ENCODE peak calls at places on chromosomes 11 and 22, in ten cellular contexts. Y is stimulated activated CD4-positive, alpha-beta T cell treated with anti-CD3 and anti-CD28 coated beads, Interleukin-1b, Interleukin-23, amount 100 ng/mL, for 1 hour; L is RWPE1; X is kidney epithelial cell; O is 8988T; B is gastrocnemius medialis; J is lung microvascular endothelial cell; N is GM03348; G is activated T-cell treated with anti-CD3 and anti-CD28 coated beads for 1 hour; E is WTC11. K is an unnamed sample.

GRCh38 chr11:72965672-72966071 is 151.5 kb downstream of the ATG16L2 start:
- DNase-seq in Y (no peak), L (no peak), X (no peak), O (no peak), B (no peak), J (peak; percentile 93), N (no peak), G (no peak), E (no peak), K (no peak)

GRCh38 chr22:48632641-48633246 is 1194.9 kb downstream of the BRD1 start:
- DNase-seq in Y (no peak), L (no peak), X (no peak), O (no peak), B (no peak), J (no peak), N (no peak), G (no peak), E (no peak), K (no peak)

GRCh38 chr11:9120659-9121350 is 29.4 kb upstream of the SCUBE2 start:
- DNase-seq in Y (no peak), L (no peak), X (no peak), O (peak; percentile 51), B (no peak), J (peak; percentile 30), N (no peak), G (no peak), E (peak; percentile 72), K (no peak)

GRCh38 chr11:93370260-93370659 is 39.7 kb downstream of the DEUP1 start:
- DNase-seq in Y (no peak), L (peak; percentile 3), X (no peak), O (peak; percentile 9), B (no peak), J (no peak), N (peak; percentile 25), G (no peak), E (no peak), K (no peak)

GRCh38 chr11:71116435-71117040 is 135.8 kb downstream of the SHANK2 start:
- DNase-seq in Y (no peak), L (no peak), X (no peak), O (no peak), B (no peak), J (no peak), N (no peak), G (no peak), E (no peak), K (no peak)

GRCh38 chr11:36306888-36307287 is 10.8 kb downstream of the PRR5L start:
- DNase-seq in Y (no peak), L (no peak), X (no peak), O (no peak), B (no peak), J (peak; percentile 64), N (peak; percentile 27), G (no peak), E (no peak), K (no peak)

GRCh38 chr11:121367434-121367833 is 74.9 kb downstream of the SC5D start:
- DNase-seq in Y (no peak), L (no peak), X (no peak), O (no peak), B (no peak), J (peak; percentile 6), N (peak; percentile 15), G (no peak), E (no peak), K (peak; percentile 33)

GRCh38 chr11:65489061-65489705 is 9.7 kb upstream of the MALAT1 start:
- DNase-seq in Y (no peak), L (no peak), X (no peak), O (no peak), B (no peak), J (peak; percentile 59), N (peak; percentile 46), G (no peak), E (peak; percentile 79), K (no peak)

GRCh38 chr22:48378673-48379072 is 1449.0 kb downstream of the BRD1 start:
- DNase-seq in Y (no peak), L (no peak), X (no peak), O (no peak), B (no peak), J (no peak), N (no peak), G (no peak), E (no peak), K (no peak)

GRCh38 chr22:27116295-27116694 is 458.9 kb downstream of the MIAT start:
- DNase-seq in Y (no peak), L (no peak), X (no peak), O (no peak), B (no peak), J (no peak), N (no peak), G (no peak), E (no peak), K (no peak)

GRCh38 chr11:94473177-94473799 is 20.4 kb downstream of the MRE11 start:
- DNase-seq in Y (no peak), L (no peak), X (no peak), O (no peak), B (no peak), J (no peak), N (peak; percentile 17), G (no peak), E (no peak), K (no peak)

GRCh38 chr22:19626666-19627065 is 87.6 kb upstream of the SEPTIN5 start:
- DNase-seq in Y (no peak), L (no peak), X (no peak), O (no peak), B (no peak), J (no peak), N (no peak), G (no peak), E (no peak), K (no peak)

GRCh38 chr22:19605508-19606331 is 81.5 kb upstream of the CLDN5 start:
- DNase-seq in Y (no peak), L (no peak), X (no peak), O (no peak), B (peak; percentile 78), J (no peak), N (no peak), G (no peak), E (no peak), K (no peak)

GRCh38 chr11:119316017-119316728 is 757 bp downstream of the MCAM start:
- DNase-seq in Y (no peak), L (no peak), X (no peak), O (no peak), B (no peak), J (peak; percentile 34), N (no peak), G (no peak), E (no peak), K (no peak)

GRCh38 chr11:32555091-32555490 is 28.5 kb upstream of the EIF3M start:
- DNase-seq in Y (no peak), L (no peak), X (no peak), O (no peak), B (no peak), J (no peak), N (no peak), G (no peak), E (no peak), K (no peak)

GRCh38 chr11:394034-394857 is at the start of gene PKP3:
- DNase-seq in Y (no peak), L (peak; percentile 91), X (no peak), O (peak; percentile 98), B (no peak), J (peak; percentile 62), N (peak; percentile 37), G (no peak), E (peak; percentile 75), K (no peak)

GRCh38 chr11:32056445-32056844 is 34.4 kb upstream of the RCN1 start:
- DNase-seq in Y (no peak), L (no peak), X (no peak), O (no peak), B (no peak), J (no peak), N (peak; percentile 79), G (no peak), E (no peak), K (no peak)

GRCh38 chr22:48710410-48710809 is 1117.3 kb downstream of the BRD1 start:
- DNase-seq in Y (no peak), L (no peak), X (no peak), O (no peak), B (no peak), J (no peak), N (no peak), G (no peak), E (no peak), K (no peak)

GRCh38 chr22:33909075-33909458 is 11.2 kb downstream of the LARGE1 start:
- DNase-seq in Y (no peak), L (no peak), X (no peak), O (no peak), B (peak; percentile 43), J (no peak), N (peak; percentile 82), G (no peak), E (no peak), K (no peak)

GRCh38 chr11:12164061-12165014 is 53.9 kb downstream of the MICAL2 start:
- DNase-seq in Y (no peak), L (no peak), X (peak; percentile 90), O (no peak), B (no peak), J (peak; percentile 90), N (peak; percentile 54), G (no peak), E (no peak), K (no peak)

GRCh38 chr22:44167501-44167900 is 13.2 kb upstream of the PARVG start:
- DNase-seq in Y (no peak), L (no peak), X (no peak), O (no peak), B (no peak), J (no peak), N (no peak), G (no peak), E (no peak), K (no peak)

GRCh38 chr22:20537983-20538382 is 30.6 kb downstream of the MED15 start:
- DNase-seq in Y (no peak), L (no peak), X (no peak), O (no peak), B (no peak), J (no peak), N (no peak), G (no peak), E (no peak), K (no peak)

GRCh38 chr11:75107187-75107586 is 10.5 kb upstream of the OR2AT4 start:
- DNase-seq in Y (no peak), L (no peak), X (no peak), O (no peak), B (no peak), J (peak; percentile 49), N (no peak), G (no peak), E (no peak), K (no peak)

GRCh38 chr11:7538023-7538422 is 24.2 kb downstream of the PPFIBP2 start:
- DNase-seq in Y (no peak), L (no peak), X (no peak), O (no peak), B (peak; percentile 32), J (no peak), N (peak; percentile 34), G (no peak), E (no peak), K (no peak)

GRCh38 chr11:28860898-28861297 is 752.7 kb downstream of the METTL15 start:
- DNase-seq in Y (no peak), L (peak; percentile 29), X (peak; percentile 39), O (no peak), B (no peak), J (peak; percentile 79), N (peak; percentile 28), G (no peak), E (no peak), K (no peak)

GRCh38 chr11:111602865-111603632 is 800 bp downstream of the SIK2 start:
- DNase-seq in Y (no peak), L (peak; percentile 26), X (no peak), O (peak; percentile 25), B (peak; percentile 7), J (peak; percentile 36), N (peak; percentile 58), G (no peak), E (peak; percentile 50), K (peak; percentile 31)

GRCh38 chr22:34776827-34777226 is 289.1 kb upstream of the ISX start:
- DNase-seq in Y (no peak), L (no peak), X (no peak), O (no peak), B (no peak), J (no peak), N (no peak), G (no peak), E (no peak), K (no peak)

GRCh38 chr11:69284081-69284511 is 9.9 kb upstream of the MYEOV start:
- DNase-seq in Y (no peak), L (no peak), X (no peak), O (peak; percentile 42), B (no peak), J (no peak), N (no peak), G (no peak), E (no peak), K (no peak)

K was measured in GM12892.